ENCODE peak calls at places on chromosomes 4 and X, in four cellular contexts. C is heart left ventricle, K is T-helper 1 cell, M is hepatocyte. B is an unnamed sample.
A peak's percentile ranks its signal among the peaks of the same experiment; 100 is the strongest.

GRCh38 chr4:159070742-159071141 is 32.1 kb upstream of the RAPGEF2 start:
- DNase-seq in C (no peak), K (no peak), M (no peak), B (no peak)

GRCh38 chr4:2257361-2258001 is 4.4 kb downstream of the MXD4 start:
- DNase-seq in C (peak; percentile 17), K (no peak), M (no peak), B (peak; percentile 20)

GRCh38 chrX:110409925-110410324 is 51.3 kb downstream of the RTL9 start:
- DNase-seq in C (no peak), K (no peak), M (no peak), B (no peak)

GRCh38 chr4:5572114-5572513 is 136.2 kb downstream of the EVC2 start:
- DNase-seq in C (no peak), K (no peak), M (no peak), B (no peak)

GRCh38 chr4:84852081-84852480 is 114.4 kb downstream of the WDFY3 start:
- DNase-seq in C (no peak), K (no peak), M (no peak), B (no peak)

GRCh38 chr4:1377606-1378261 is 28.5 kb downstream of the NKX1-1 start:
- DNase-seq in C (no peak), K (no peak), M (no peak), B (peak; percentile 10)

GRCh38 chrX:15718283-15718970 is 19.6 kb upstream of the CA5B start:
- DNase-seq in C (no peak), K (no peak), M (peak; percentile 29), B (no peak)

GRCh38 chrX:10175317-10175871 is 18.6 kb downstream of the CLCN4 start:
- DNase-seq in C (no peak), K (no peak), M (peak; percentile 41), B (no peak)

GRCh38 chr4:19675172-19675811 is 576.4 kb upstream of the SLIT2 start:
- DNase-seq in C (peak; percentile 21), K (no peak), M (no peak), B (no peak)

GRCh38 chr4:98746936-98747658 is 88.7 kb upstream of the TSPAN5 start:
- DNase-seq in C (no peak), K (no peak), M (no peak), B (no peak)

B was measured in left ventricle myocardium inferior.